ENCODE peak calls at places on chromosomes 5 and 9, in eight cellular contexts. One of them, this sample, is unnamed.

GRCh38 chr9:114433086-114433485 is 45.3 kb upstream of the AKNA start:
- DNase-seq in T-helper 22 cell: no peak
- DNase-seq in HCT116: no peak
- DNase-seq in NCI-H1417: no peak
- DNase-seq in iris pigment epithelial cell: no peak
- DNase-seq in DMS153: no peak
- DNase-seq in central memory CD4-positive, alpha-beta T cell: no peak
- DNase-seq in A549: no peak
- DNase-seq in this sample: no peak

GRCh38 chr5:162209005-162209605 is 141.5 kb downstream of the GABRG2 start:
- DNase-seq in HCT116: peak; percentile 24
- DNase-seq in T-helper 22 cell: no peak
- DNase-seq in iris pigment epithelial cell: peak; percentile 2
- DNase-seq in central memory CD4-positive, alpha-beta T cell: no peak
- DNase-seq in NCI-H1417: peak; percentile 64
- DNase-seq in DMS153: no peak
- DNase-seq in A549: peak; percentile 37
- DNase-seq in this sample: no peak

GRCh38 chr9:3960661-3961144 is 339.2 kb downstream of the GLIS3 start:
- DNase-seq in HCT116: no peak
- DNase-seq in DMS153: no peak
- DNase-seq in A549: no peak
- DNase-seq in T-helper 22 cell: no peak
- DNase-seq in iris pigment epithelial cell: peak; percentile 75
- DNase-seq in central memory CD4-positive, alpha-beta T cell: no peak
- DNase-seq in NCI-H1417: no peak
- DNase-seq in this sample: no peak

GRCh38 chr5:666816-667498 is 26.2 kb downstream of the TPPP start:
- DNase-seq in T-helper 22 cell: no peak
- DNase-seq in A549: no peak
- DNase-seq in HCT116: no peak
- DNase-seq in central memory CD4-positive, alpha-beta T cell: no peak
- DNase-seq in DMS153: no peak
- DNase-seq in NCI-H1417: no peak
- DNase-seq in iris pigment epithelial cell: no peak
- DNase-seq in this sample: no peak

GRCh38 chr5:95358858-95359257 is 32.3 kb upstream of the FAM81B start:
- DNase-seq in central memory CD4-positive, alpha-beta T cell: no peak
- DNase-seq in iris pigment epithelial cell: no peak
- DNase-seq in HCT116: no peak
- DNase-seq in DMS153: no peak
- DNase-seq in T-helper 22 cell: no peak
- DNase-seq in A549: no peak
- DNase-seq in NCI-H1417: no peak
- DNase-seq in this sample: no peak

GRCh38 chr5:163760498-163760897 is 255.1 kb downstream of the MAT2B start:
- DNase-seq in DMS153: peak; percentile 8
- DNase-seq in T-helper 22 cell: no peak
- DNase-seq in A549: no peak
- DNase-seq in iris pigment epithelial cell: peak; percentile 99
- DNase-seq in HCT116: no peak
- DNase-seq in central memory CD4-positive, alpha-beta T cell: no peak
- DNase-seq in NCI-H1417: no peak
- DNase-seq in this sample: no peak

GRCh38 chr9:137067860-137068538 is 2.4 kb downstream of the SAPCD2 start:
- DNase-seq in iris pigment epithelial cell: peak; percentile 67
- DNase-seq in HCT116: peak; percentile 78
- DNase-seq in central memory CD4-positive, alpha-beta T cell: peak; percentile 85
- DNase-seq in A549: peak; percentile 88
- DNase-seq in DMS153: peak; percentile 83
- DNase-seq in T-helper 22 cell: peak; percentile 68
- DNase-seq in NCI-H1417: peak; percentile 89
- DNase-seq in this sample: peak; percentile 72

GRCh38 chr5:71623221-71623794 is 36.2 kb downstream of the MCCC2 start:
- DNase-seq in NCI-H1417: no peak
- DNase-seq in iris pigment epithelial cell: no peak
- DNase-seq in HCT116: no peak
- DNase-seq in DMS153: no peak
- DNase-seq in central memory CD4-positive, alpha-beta T cell: no peak
- DNase-seq in A549: no peak
- DNase-seq in T-helper 22 cell: no peak
- DNase-seq in this sample: no peak

GRCh38 chr5:37494756-37495155 is 115.6 kb downstream of the WDR70 start:
- DNase-seq in T-helper 22 cell: no peak
- DNase-seq in HCT116: no peak
- DNase-seq in central memory CD4-positive, alpha-beta T cell: no peak
- DNase-seq in NCI-H1417: no peak
- DNase-seq in DMS153: no peak
- DNase-seq in A549: peak; percentile 17
- DNase-seq in iris pigment epithelial cell: no peak
- DNase-seq in this sample: no peak

GRCh38 chr9:40925149-40925548 is 203.3 kb downstream of the FOXD4L6 start:
- DNase-seq in HCT116: no peak
- DNase-seq in central memory CD4-positive, alpha-beta T cell: no peak
- DNase-seq in iris pigment epithelial cell: no peak
- DNase-seq in T-helper 22 cell: no peak
- DNase-seq in NCI-H1417: no peak
- DNase-seq in A549: no peak
- DNase-seq in DMS153: no peak
- DNase-seq in this sample: no peak

GRCh38 chr5:149895416-149896345 is 48.9 kb downstream of the PDE6A start:
- DNase-seq in DMS153: no peak
- DNase-seq in central memory CD4-positive, alpha-beta T cell: no peak
- DNase-seq in NCI-H1417: no peak
- DNase-seq in T-helper 22 cell: no peak
- DNase-seq in iris pigment epithelial cell: peak; percentile 72
- DNase-seq in HCT116: no peak
- DNase-seq in A549: no peak
- DNase-seq in this sample: no peak

GRCh38 chr5:141496038-141496437 is 7.2 kb downstream of the PCDHGC5 start:
- DNase-seq in A549: no peak
- DNase-seq in NCI-H1417: peak; percentile 31
- DNase-seq in DMS153: no peak
- DNase-seq in HCT116: no peak
- DNase-seq in iris pigment epithelial cell: peak; percentile 44
- DNase-seq in central memory CD4-positive, alpha-beta T cell: no peak
- DNase-seq in T-helper 22 cell: no peak
- DNase-seq in this sample: no peak

GRCh38 chr5:113268232-113268631 is 166.6 kb downstream of the TSSK1B start:
- DNase-seq in HCT116: no peak
- DNase-seq in T-helper 22 cell: no peak
- DNase-seq in iris pigment epithelial cell: no peak
- DNase-seq in A549: no peak
- DNase-seq in NCI-H1417: no peak
- DNase-seq in central memory CD4-positive, alpha-beta T cell: no peak
- DNase-seq in DMS153: no peak
- DNase-seq in this sample: no peak

GRCh38 chr9:115002371-115003120 is 72.2 kb upstream of the TNFSF8 start:
- DNase-seq in NCI-H1417: no peak
- DNase-seq in DMS153: no peak
- DNase-seq in A549: no peak
- DNase-seq in HCT116: no peak
- DNase-seq in central memory CD4-positive, alpha-beta T cell: no peak
- DNase-seq in iris pigment epithelial cell: no peak
- DNase-seq in T-helper 22 cell: no peak
- DNase-seq in this sample: no peak

GRCh38 chr9:126319651-126320050 is 7.0 kb upstream of the MVB12B start:
- DNase-seq in iris pigment epithelial cell: no peak
- DNase-seq in T-helper 22 cell: no peak
- DNase-seq in HCT116: no peak
- DNase-seq in central memory CD4-positive, alpha-beta T cell: no peak
- DNase-seq in DMS153: no peak
- DNase-seq in A549: no peak
- DNase-seq in NCI-H1417: no peak
- DNase-seq in this sample: no peak

GRCh38 chr9:104991144-104991953 is 63.4 kb upstream of the ABCA1 start:
- DNase-seq in HCT116: peak; percentile 28
- DNase-seq in DMS153: peak; percentile 39
- DNase-seq in central memory CD4-positive, alpha-beta T cell: peak; percentile 92
- DNase-seq in NCI-H1417: peak; percentile 90
- DNase-seq in T-helper 22 cell: peak; percentile 66
- DNase-seq in iris pigment epithelial cell: peak; percentile 86
- DNase-seq in A549: peak; percentile 87
- DNase-seq in this sample: peak; percentile 52

GRCh38 chr9:71725590-71726338 is 42.5 kb downstream of the CEMIP2 start:
- DNase-seq in HCT116: peak; percentile 79
- DNase-seq in iris pigment epithelial cell: peak; percentile 94
- DNase-seq in T-helper 22 cell: no peak
- DNase-seq in A549: peak; percentile 93
- DNase-seq in central memory CD4-positive, alpha-beta T cell: no peak
- DNase-seq in NCI-H1417: peak; percentile 57
- DNase-seq in DMS153: peak; percentile 41
- DNase-seq in this sample: peak; percentile 29

GRCh38 chr5:9358961-9359686 is 186.8 kb downstream of the SEMA5A start:
- DNase-seq in NCI-H1417: no peak
- DNase-seq in A549: no peak
- DNase-seq in HCT116: no peak
- DNase-seq in iris pigment epithelial cell: peak; percentile 84
- DNase-seq in central memory CD4-positive, alpha-beta T cell: no peak
- DNase-seq in DMS153: no peak
- DNase-seq in T-helper 22 cell: no peak
- DNase-seq in this sample: no peak

GRCh38 chr5:151565971-151566370 is 25.2 kb downstream of the FAT2 start:
- DNase-seq in central memory CD4-positive, alpha-beta T cell: no peak
- DNase-seq in DMS153: no peak
- DNase-seq in NCI-H1417: no peak
- DNase-seq in HCT116: no peak
- DNase-seq in iris pigment epithelial cell: no peak
- DNase-seq in T-helper 22 cell: no peak
- DNase-seq in A549: no peak
- DNase-seq in this sample: no peak

GRCh38 chr5:154238776-154239481 is 48.4 kb downstream of the GALNT10 start:
- DNase-seq in A549: no peak
- DNase-seq in central memory CD4-positive, alpha-beta T cell: no peak
- DNase-seq in HCT116: no peak
- DNase-seq in iris pigment epithelial cell: no peak
- DNase-seq in NCI-H1417: no peak
- DNase-seq in DMS153: no peak
- DNase-seq in T-helper 22 cell: no peak
- DNase-seq in this sample: no peak

GRCh38 chr9:13113201-13113600 is 166.3 kb downstream of the MPDZ start:
- DNase-seq in T-helper 22 cell: no peak
- DNase-seq in central memory CD4-positive, alpha-beta T cell: no peak
- DNase-seq in DMS153: no peak
- DNase-seq in iris pigment epithelial cell: peak; percentile 63
- DNase-seq in NCI-H1417: no peak
- DNase-seq in HCT116: no peak
- DNase-seq in A549: no peak
- DNase-seq in this sample: no peak

GRCh38 chr5:94690778-94691177 is 72.3 kb downstream of the SLF1 start:
- DNase-seq in A549: no peak
- DNase-seq in NCI-H1417: peak; percentile 53
- DNase-seq in T-helper 22 cell: no peak
- DNase-seq in HCT116: no peak
- DNase-seq in DMS153: no peak
- DNase-seq in central memory CD4-positive, alpha-beta T cell: no peak
- DNase-seq in iris pigment epithelial cell: peak; percentile 30
- DNase-seq in this sample: no peak

This sample was measured in NCI-H1930.